ENCODE peak calls at places on chromosomes 1 and 21, in four cellular contexts. D is K562, P is HepG2, V is GM12878. A is an unnamed sample.

GRCh38 chr1:80401757-80402156 is 1395.2 kb upstream of the ADGRL4 start:
- DNase-seq in D (no peak), P (no peak), V (no peak), A (no peak)

GRCh38 chr1:233304489-233305102 is 9.1 kb upstream of the PCNX2 start:
- DNase-seq in D (peak), P (no peak), V (no peak), A (peak)

GRCh38 chr1:89070509-89070908 is 5.5 kb upstream of the GBP1 start:
- DNase-seq in D (no peak), P (no peak), V (no peak), A (no peak)

GRCh38 chr1:11765661-11766428 is 3.9 kb downstream of the C1orf167 start:
- DNase-seq in D (no peak), P (no peak), V (no peak), A (no peak)

GRCh38 chr1:217924924-217925323 is 293.8 kb downstream of the SPATA17 start:
- DNase-seq in D (no peak), P (no peak), V (no peak), A (no peak)

GRCh38 chr1:146007048-146007784 is 10.8 kb upstream of the TXNIP start:
- DNase-seq in D (peak), P (peak), V (peak), A (peak)

GRCh38 chr1:243595527-243596206 is 254.4 kb downstream of the AKT3 start:
- DNase-seq in D (no peak), P (no peak), V (no peak), A (no peak)

GRCh38 chr1:210233495-210234253 is 1.1 kb downstream of the SERTAD4 start:
- DNase-seq in D (peak), P (no peak), V (no peak), A (peak)

GRCh38 chr1:85992756-85993155 is 163.8 kb downstream of the COL24A1 start:
- DNase-seq in D (no peak), P (no peak), V (no peak), A (no peak)

GRCh38 chr1:6498576-6499111 is 7.2 kb upstream of the PLEKHG5 start:
- DNase-seq in D (no peak), P (no peak), V (no peak), A (no peak)

GRCh38 chr1:2800664-2801045 is 838 bp downstream of the TTC34 start:
- DNase-seq in D (no peak), P (no peak), V (no peak), A (no peak)

GRCh38 chr1:229980009-229980408 is 87.0 kb upstream of the GALNT2 start:
- DNase-seq in D (no peak), P (no peak), V (no peak), A (no peak)

GRCh38 chr1:185483647-185484450 is 166.8 kb upstream of the IVNS1ABP start:
- DNase-seq in D (peak), P (no peak), V (no peak), A (no peak)

GRCh38 chr1:82801151-82801550 is 1000.4 kb downstream of the ADGRL2 start:
- DNase-seq in D (no peak), P (no peak), V (no peak), A (no peak)
- TF ChIP-seq FOXK2 in D (no peak), P (no peak), V (no peak), A (no peak)

DNA sequence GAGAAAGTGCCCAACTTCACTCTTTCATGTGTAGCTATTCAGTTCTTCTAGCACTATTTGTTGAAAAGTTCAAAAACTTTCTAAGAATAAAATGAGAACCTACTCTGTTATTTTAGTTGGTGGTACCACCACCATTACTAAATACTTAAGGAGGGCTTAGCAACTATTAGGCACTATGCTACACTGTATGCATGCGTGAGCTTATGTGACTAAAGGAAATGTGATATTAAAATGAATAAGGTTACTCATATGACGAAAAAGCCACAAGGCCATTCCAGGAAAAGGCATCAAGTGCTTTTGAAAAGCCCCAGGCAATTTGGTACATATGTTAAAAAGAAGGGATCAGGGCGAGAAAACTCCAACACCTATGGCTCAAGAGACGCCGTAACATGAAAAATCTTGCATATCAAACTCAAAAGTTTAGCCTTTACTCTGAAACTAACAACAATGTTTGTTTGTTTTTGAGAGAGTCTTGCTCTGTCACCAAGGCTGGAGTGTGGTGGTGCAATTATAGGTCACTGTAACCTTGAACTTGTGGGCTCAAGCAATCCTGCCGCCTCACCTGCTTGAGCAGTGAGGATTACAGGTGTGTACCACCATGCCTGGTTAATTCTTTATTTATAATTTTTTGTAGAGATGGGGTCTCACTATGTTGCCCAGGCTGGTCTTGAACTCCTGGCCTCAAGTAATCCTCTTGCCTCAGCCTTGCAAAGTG is 42.6 kb downstream of the EPRS1 start:
- DNase-seq in D (no peak), P (no peak), V (no peak), A (no peak)
- TF ChIP-seq BHLHE40 in D (no peak), P (no peak), V (no peak), A (no peak)

GRCh38 chr21:43645414-43645891 is 13.8 kb downstream of the HSF2BP start:
- DNase-seq in D (peak), P (peak), V (no peak), A (peak)
- TF ChIP-seq FOXK2 in D (no peak), P (no peak), V (no peak), A (no peak)

DNA sequence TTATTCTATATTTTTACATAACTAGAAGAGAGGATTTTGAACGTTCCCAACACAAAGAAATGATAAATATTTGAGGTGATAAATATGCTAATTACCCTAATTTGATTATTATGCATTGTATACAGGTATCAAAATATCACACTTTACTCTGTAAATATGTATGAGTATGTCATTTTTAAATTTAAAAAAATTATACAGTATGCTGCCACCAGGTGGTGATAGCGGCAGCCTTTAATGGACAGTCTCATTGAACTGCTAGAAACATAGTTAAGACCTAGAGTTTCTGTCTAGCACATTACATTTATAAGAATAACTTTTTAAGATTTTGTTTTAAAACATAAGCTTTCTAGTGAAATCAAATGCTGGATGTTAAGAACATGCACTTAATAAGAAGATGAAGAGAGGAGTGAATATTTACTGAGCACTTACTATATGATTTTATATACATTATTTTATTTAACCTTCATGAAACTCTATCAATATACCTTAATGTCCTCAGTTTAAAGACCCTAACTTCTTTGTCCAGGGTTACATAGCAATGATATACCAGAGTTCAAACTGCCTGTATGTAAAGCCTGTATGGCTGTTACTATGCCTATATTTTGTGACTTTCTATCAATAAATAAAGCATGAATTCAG is 207.1 kb downstream of the NUF2 start:
- DNase-seq in D (peak), P (peak), V (no peak), A (peak)
- TF ChIP-seq BHLHE40 in D (no peak), P (no peak), V (no peak), A (no peak)

GRCh38 chr1:26971590-26971989 is 11.3 kb upstream of the KDF1 start:
- DNase-seq in D (no peak), P (no peak), V (no peak), A (no peak)
- TF ChIP-seq FOXK2 in D (no peak), P (no peak), V (no peak), A (no peak)

GRCh38 chr1:235426143-235426542 is 58.9 kb downstream of the TBCE start:
- DNase-seq in D (no peak), P (no peak), V (no peak), A (no peak)

GRCh38 chr1:235425357-235425756 is 58.1 kb downstream of the TBCE start:
- DNase-seq in D (no peak), P (no peak), V (no peak), A (no peak)

GRCh38 chr1:235421751-235422150 is 54.5 kb downstream of the TBCE start:
- DNase-seq in D (no peak), P (no peak), V (no peak), A (no peak)

GRCh38 chr1:235424092-235424491 is 56.9 kb downstream of the TBCE start:
- DNase-seq in D (no peak), P (no peak), V (no peak), A (no peak)

GRCh38 chr1:235423214-235423652 is 56.0 kb downstream of the TBCE start:
- DNase-seq in D (no peak), P (no peak), V (peak), A (no peak)
- TF ChIP-seq BHLHE40 in D (no peak), P (no peak), V (peak), A (no peak)

GRCh38 chr1:181595234-181595633 is 111.9 kb downstream of the CACNA1E start:
- DNase-seq in D (no peak), P (no peak), V (no peak), A (no peak)

GRCh38 chr1:181594553-181594952 is 111.2 kb downstream of the CACNA1E start:
- DNase-seq in D (no peak), P (no peak), V (no peak), A (no peak)

GRCh38 chr1:181593042-181593441 is 109.7 kb downstream of the CACNA1E start:
- DNase-seq in D (no peak), P (no peak), V (no peak), A (no peak)

GRCh38 chr1:181588631-181589030 is 105.3 kb downstream of the CACNA1E start:
- DNase-seq in D (no peak), P (no peak), V (no peak), A (no peak)

DNA sequence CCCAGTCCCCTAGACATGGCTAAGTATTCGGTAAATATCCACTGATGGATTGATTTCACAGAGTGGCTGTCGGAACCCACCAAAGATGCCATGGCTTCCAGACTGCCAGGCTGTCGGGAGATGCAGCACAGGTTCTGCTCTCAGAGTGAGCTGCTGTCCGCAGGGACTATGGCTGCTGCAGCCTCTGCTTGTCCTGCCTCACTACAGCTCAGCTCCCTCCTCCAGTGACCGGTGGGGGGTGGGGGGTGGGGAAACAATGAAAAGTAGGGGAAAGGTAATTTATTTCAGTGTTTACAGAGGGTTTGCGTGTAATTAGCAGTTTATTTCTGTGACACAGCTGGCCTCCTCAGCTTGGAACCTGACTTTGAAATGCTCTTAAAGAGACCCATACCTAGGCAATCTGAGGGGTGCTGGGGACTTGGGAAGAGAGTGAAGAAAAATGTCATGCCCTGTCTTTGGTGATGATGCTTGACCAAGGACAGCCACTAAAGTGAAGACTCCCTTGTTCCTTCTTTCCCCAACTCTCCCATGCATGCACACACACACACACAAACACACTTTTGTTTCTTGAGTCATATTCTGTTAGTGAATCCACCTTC is 109.0 kb downstream of the CACNA1E start:
- DNase-seq in D (no peak), P (no peak), V (no peak), A (no peak)
- TF ChIP-seq FOXK2 in D (no peak), P (no peak), V (no peak), A (no peak)